ENCODE peak calls at places on chromosomes 4 and X, in ten cellular contexts. K, U, X, N, T, S, M, Y, W and O are unnamed samples.

GRCh38 chrX:132463411-132463810 is 25.4 kb downstream of the MBNL3 start:
- DNase-seq in K (no peak), U (no peak), X (no peak), N (peak), T (no peak), S (no peak), M (peak), Y (no peak), W (no peak), O (no peak)

GRCh38 chrX:45309096-45309495 is 108.4 kb upstream of the DIPK2B start:
- DNase-seq in K (no peak), U (no peak), X (no peak), N (no peak), T (no peak), S (no peak), M (no peak), Y (no peak), W (no peak), O (no peak)

GRCh38 chr4:156781852-156782251 is 189.7 kb downstream of the PDGFC start:
- DNase-seq in K (no peak), U (no peak), X (no peak), N (no peak), T (peak), S (no peak), M (no peak), Y (no peak), W (no peak), O (no peak)

GRCh38 chr4:172134536-172134935 is 321.3 kb downstream of the GALNTL6 start:
- DNase-seq in K (no peak), U (no peak), X (no peak), N (no peak), T (no peak), S (no peak), M (no peak), Y (no peak), W (no peak), O (no peak)

GRCh38 chr4:104989363-104989762 is 157.3 kb upstream of the TET2 start:
- DNase-seq in K (no peak), U (no peak), X (no peak), N (no peak), T (peak), S (peak), M (no peak), Y (no peak), W (no peak), O (no peak)

GRCh38 chrX:68684291-68684918 is 36.9 kb downstream of the STARD8 start:
- DNase-seq in K (peak), U (no peak), X (no peak), N (no peak), T (no peak), S (no peak), M (no peak), Y (no peak), W (no peak), O (peak)

GRCh38 chr4:83075696-83076095 is 38.8 kb downstream of the PLAC8 start:
- DNase-seq in K (no peak), U (no peak), X (no peak), N (no peak), T (no peak), S (no peak), M (no peak), Y (no peak), W (no peak), O (no peak)

GRCh38 chr4:6041794-6042193 is 23.6 kb upstream of the C4orf50 start:
- DNase-seq in K (no peak), U (no peak), X (no peak), N (no peak), T (no peak), S (no peak), M (peak), Y (no peak), W (no peak), O (no peak)

GRCh38 chr4:100362363-100362762 is 155.5 kb downstream of the EMCN start:
- DNase-seq in K (no peak), U (no peak), X (no peak), N (no peak), T (no peak), S (no peak), M (no peak), Y (no peak), W (no peak), O (no peak)

GRCh38 chr4:5892321-5893012 is 419 bp downstream of the CRMP1 start:
- DNase-seq in K (no peak), U (no peak), X (no peak), N (peak), T (no peak), S (no peak), M (no peak), Y (no peak), W (no peak), O (no peak)

GRCh38 chrX:39985551-39985950 is 112.2 kb downstream of the BCOR start:
- DNase-seq in K (no peak), U (no peak), X (no peak), N (no peak), T (no peak), S (no peak), M (no peak), Y (no peak), W (no peak), O (no peak)

GRCh38 chr4:112938461-112939058 is 110.9 kb upstream of the ANK2 start:
- DNase-seq in K (no peak), U (no peak), X (no peak), N (peak), T (no peak), S (peak), M (peak), Y (no peak), W (no peak), O (no peak)

GRCh38 chr4:7697326-7697725 is 242.3 kb downstream of the AFAP1 start:
- DNase-seq in K (no peak), U (no peak), X (no peak), N (no peak), T (no peak), S (no peak), M (no peak), Y (no peak), W (no peak), O (no peak)